ENCODE peak calls at places on chromosomes 5 and 9, in ten cellular contexts. I is non-pigmented ciliary epithelial cell; O is activated CD4-positive, alpha-beta T cell treated with anti-CD3 and anti-CD28 coated beads, Interleukin-2, amount 10 ng/mL, durations not matched to agents 24 days and 14 days; N is right atrium auricular region; K is stimulated activated CD8-positive, alpha-beta memory T cell treated with anti-CD3 and anti-CD28 coated beads, Interleukin-4, amount 100 ng/mL, for 1 hour; Q is activated T-cell treated with anti-CD3 and anti-CD28 coated beads, Interleukin-2, amount 50 U/mL, for 4 hours; U is stimulated activated naive B cell treated with anti-CD40 and anti-IgM and Interleukin-4, amounts not matched to agents 10 μg/mL and 1 μg/mL and 100 μg/mL, for 72 hours; L is foreskin fibroblast; W is EL; Z is mesenchymal stem cell. G is an unnamed sample.

GRCh38 chr9:86795047-86795437 is 152.3 kb downstream of the GAS1 start:
- DNase-seq in I (no peak), O (no peak), N (no peak), K (no peak), Q (no peak), U (no peak), L (peak; percentile 52), W (no peak), Z (no peak), G (no peak)

GRCh38 chr5:139210585-139210984 is 12.4 kb upstream of the SIL1 start:
- DNase-seq in I (no peak), O (no peak), N (no peak), K (no peak), Q (no peak), U (no peak), L (no peak), W (no peak), Z (no peak), G (no peak)

GRCh38 chr9:70602364-70603019 is 188.0 kb upstream of the KLF9 start:
- DNase-seq in I (peak; percentile 73), O (peak; percentile 85), N (peak; percentile 77), K (no peak), Q (peak; percentile 37), U (peak; percentile 14), L (peak; percentile 92), W (peak; percentile 87), Z (peak; percentile 93), G (peak; percentile 67)

GRCh38 chr9:38689678-38690077 is 30.3 kb downstream of the FAM240B start:
- DNase-seq in I (no peak), O (no peak), N (peak; percentile 57), K (no peak), Q (no peak), U (no peak), L (no peak), W (no peak), Z (peak; percentile 20), G (no peak)

GRCh38 chr5:34684281-34684979 is 28.3 kb downstream of the RAI14 start:
- DNase-seq in I (no peak), O (no peak), N (no peak), K (no peak), Q (no peak), U (no peak), L (peak; percentile 29), W (peak; percentile 39), Z (peak; percentile 79), G (peak; percentile 29)

GRCh38 chr9:114732842-114733241 is 50.9 kb upstream of the TEX48 start:
- DNase-seq in I (no peak), O (no peak), N (no peak), K (no peak), Q (no peak), U (no peak), L (peak; percentile 42), W (peak; percentile 24), Z (peak; percentile 8), G (peak; percentile 76)

GRCh38 chr5:16855475-16855874 is 80.6 kb downstream of the MYO10 start:
- DNase-seq in I (no peak), O (no peak), N (no peak), K (no peak), Q (no peak), U (no peak), L (peak; percentile 75), W (no peak), Z (no peak), G (no peak)

GRCh38 chr5:113520429-113520828 is 6.9 kb downstream of the YTHDC2 start:
- DNase-seq in I (no peak), O (no peak), N (no peak), K (no peak), Q (no peak), U (peak; percentile 15), L (peak; percentile 63), W (peak; percentile 60), Z (no peak), G (peak; percentile 43)

GRCh38 chr9:108093773-108094675 is 604.5 kb upstream of the KLF4 start:
- DNase-seq in I (no peak), O (no peak), N (no peak), K (no peak), Q (no peak), U (no peak), L (peak; percentile 41), W (peak; percentile 13), Z (no peak), G (peak; percentile 67)

GRCh38 chr9:2473691-2474090 is 147.9 kb upstream of the VLDLR start:
- DNase-seq in I (no peak), O (no peak), N (no peak), K (no peak), Q (no peak), U (no peak), L (no peak), W (no peak), Z (no peak), G (peak; percentile 40)

GRCh38 chr5:4570047-4571015 is 569.8 kb upstream of the ADAMTS16 start:
- DNase-seq in I (no peak), O (no peak), N (no peak), K (no peak), Q (no peak), U (no peak), L (no peak), W (no peak), Z (no peak), G (no peak)

GRCh38 chr5:2204366-2205184 is 321.9 kb upstream of the IRX4 start:
- DNase-seq in I (no peak), O (no peak), N (peak; percentile 44), K (no peak), Q (no peak), U (no peak), L (no peak), W (no peak), Z (no peak), G (no peak)

GRCh38 chr9:127661342-127661741 is 45.4 kb upstream of the CFAP157 start:
- DNase-seq in I (no peak), O (no peak), N (no peak), K (no peak), Q (no peak), U (no peak), L (no peak), W (no peak), Z (no peak), G (no peak)

GRCh38 chr5:157767674-157768073 is 24.2 kb downstream of the LSM11 start:
- DNase-seq in I (no peak), O (no peak), N (no peak), K (no peak), Q (no peak), U (no peak), L (no peak), W (no peak), Z (no peak), G (no peak)

GRCh38 chr9:101485873-101486692 is 47.6 kb upstream of the RNF20 start:
- DNase-seq in I (no peak), O (no peak), N (no peak), K (no peak), Q (no peak), U (no peak), L (peak; percentile 65), W (peak; percentile 56), Z (peak; percentile 52), G (no peak)

GRCh38 chr9:16450578-16450977 is 419.9 kb downstream of the BNC2 start:
- DNase-seq in I (no peak), O (no peak), N (no peak), K (no peak), Q (no peak), U (no peak), L (no peak), W (no peak), Z (no peak), G (no peak)

GRCh38 chr5:147439253-147439652 is 70.6 kb downstream of the DPYSL3 start:
- DNase-seq in I (no peak), O (no peak), N (no peak), K (no peak), Q (no peak), U (no peak), L (peak; percentile 41), W (peak; percentile 28), Z (peak; percentile 64), G (no peak)

GRCh38 chr9:93560991-93561390 is 15.4 kb upstream of the PHF2 start:
- DNase-seq in I (no peak), O (no peak), N (no peak), K (no peak), Q (no peak), U (no peak), L (no peak), W (no peak), Z (no peak), G (no peak)

GRCh38 chr9:2243666-2244555 is 228.8 kb downstream of the SMARCA2 start:
- DNase-seq in I (no peak), O (no peak), N (no peak), K (no peak), Q (no peak), U (no peak), L (no peak), W (peak; percentile 69), Z (no peak), G (peak; percentile 64)

GRCh38 chr5:33650911-33651310 is 210.1 kb downstream of the TARS1 start:
- DNase-seq in I (no peak), O (no peak), N (no peak), K (no peak), Q (no peak), U (no peak), L (peak; percentile 56), W (peak; percentile 24), Z (no peak), G (no peak)

GRCh38 chr9:126631254-126631653 is 17.5 kb downstream of the LMX1B start:
- DNase-seq in I (no peak), O (no peak), N (no peak), K (no peak), Q (no peak), U (no peak), L (no peak), W (no peak), Z (no peak), G (no peak)

GRCh38 chr5:98774192-98775046 is 956 bp downstream of the RGMB start:
- DNase-seq in I (no peak), O (peak; percentile 84), N (peak; percentile 71), K (no peak), Q (peak; percentile 37), U (peak; percentile 57), L (peak; percentile 65), W (peak; percentile 51), Z (peak; percentile 85), G (peak; percentile 46)

GRCh38 chr5:112757468-112758208 is 20.0 kb downstream of the APC start:
- DNase-seq in I (no peak), O (peak; percentile 65), N (no peak), K (no peak), Q (no peak), U (no peak), L (peak; percentile 72), W (peak; percentile 60), Z (peak; percentile 75), G (no peak)

GRCh38 chr9:134061688-134062371 is 6.0 kb downstream of the BRD3 start:
- DNase-seq in I (no peak), O (no peak), N (no peak), K (no peak), Q (no peak), U (no peak), L (no peak), W (no peak), Z (no peak), G (no peak)

GRCh38 chr9:26527931-26528330 is 364.7 kb downstream of the CAAP1 start:
- DNase-seq in I (no peak), O (no peak), N (no peak), K (no peak), Q (no peak), U (no peak), L (no peak), W (no peak), Z (no peak), G (no peak)

GRCh38 chr9:114696814-114697544 is 15.0 kb upstream of the TEX48 start:
- DNase-seq in I (no peak), O (peak; percentile 92), N (no peak), K (no peak), Q (no peak), U (peak; percentile 60), L (peak; percentile 64), W (peak; percentile 74), Z (peak; percentile 45), G (no peak)

GRCh38 chr5:96370981-96371380 is 62.1 kb downstream of the PCSK1 start:
- DNase-seq in I (no peak), O (peak; percentile 8), N (no peak), K (no peak), Q (no peak), U (no peak), L (no peak), W (no peak), Z (no peak), G (no peak)

GRCh38 chr9:2041736-2042135 is 26.6 kb downstream of the SMARCA2 start:
- DNase-seq in I (no peak), O (no peak), N (no peak), K (no peak), Q (no peak), U (no peak), L (no peak), W (no peak), Z (peak; percentile 21), G (no peak)